ENCODE peak calls at places on chromosomes 13 and 19, in eight cellular contexts. N is hepatocyte, P is cardiac muscle cell, M is IMR-90, W is body of pancreas, E is right lobe of liver, V is K562, Y is A549. B is an unnamed sample.

GRCh38 chr19:6761053-6761676 is 6.1 kb downstream of the SH2D3A start:
- DNase-seq in N (no peak), P (no peak), M (no peak), W (no peak), E (no peak), V (peak; percentile 80), Y (peak; percentile 45), B (no peak)

GRCh38 chr19:6577410-6578125 is 13.4 kb downstream of the CD70 start:
- DNase-seq in N (no peak), P (no peak), M (no peak), W (no peak), E (no peak), V (peak; percentile 44), Y (no peak), B (peak; percentile 51)

GRCh38 chr19:37243206-37243632 is 25.2 kb downstream of the ZNF383 start:
- DNase-seq in N (no peak), P (no peak), M (no peak), W (no peak), E (no peak), V (no peak), Y (no peak), B (no peak)

GRCh38 chr19:52943884-52944643 is 18.6 kb downstream of the ZNF816 start:
- DNase-seq in N (no peak), P (no peak), M (no peak), W (no peak), E (no peak), V (no peak), Y (no peak), B (no peak)

GRCh38 chr13:65613004-65613403 is 1617.1 kb downstream of the PCDH9 start:
- DNase-seq in N (no peak), P (no peak), M (no peak), W (no peak), E (no peak), V (peak; percentile 4), Y (no peak), B (no peak)

GRCh38 chr19:4694211-4694987 is 24.3 kb upstream of the MYDGF start:
- DNase-seq in N (no peak), P (no peak), M (peak; percentile 94), W (peak; percentile 80), E (peak; percentile 97), V (peak; percentile 54), Y (peak; percentile 93), B (peak; percentile 57)

GRCh38 chr13:90414691-90415596 is 932.5 kb upstream of the MIR17HG start:
- DNase-seq in N (no peak), P (no peak), M (peak; percentile 81), W (no peak), E (no peak), V (no peak), Y (peak; percentile 18), B (no peak)

GRCh38 chr19:29881386-29881785 is 60.7 kb upstream of the URI1 start:
- DNase-seq in N (no peak), P (no peak), M (peak; percentile 18), W (no peak), E (no peak), V (no peak), Y (no peak), B (no peak)

GRCh38 chr13:104984296-104984818 is 1551.1 kb downstream of the EFNB2 start:
- DNase-seq in N (peak; percentile 49), P (peak; percentile 72), M (peak; percentile 12), W (no peak), E (no peak), V (no peak), Y (no peak), B (peak; percentile 13)

GRCh38 chr13:102317593-102317992 is 84.3 kb downstream of the FGF14 start:
- DNase-seq in N (peak; percentile 6), P (peak; percentile 34), M (peak; percentile 8), W (peak; percentile 45), E (peak; percentile 87), V (no peak), Y (no peak), B (peak; percentile 43)

GRCh38 chr13:111614009-111614408 is 293.6 kb downstream of the TEX29 start:
- DNase-seq in N (no peak), P (no peak), M (no peak), W (peak; percentile 13), E (peak; percentile 57), V (no peak), Y (no peak), B (no peak)

GRCh38 chr19:51549533-51550324 is 18.3 kb upstream of the SIGLEC6 start:
- DNase-seq in N (no peak), P (no peak), M (no peak), W (no peak), E (no peak), V (peak; percentile 63), Y (no peak), B (no peak)

GRCh38 chr19:35403116-35403760 is 32.4 kb downstream of the GPR42 start:
- DNase-seq in N (no peak), P (peak; percentile 17), M (no peak), W (no peak), E (no peak), V (no peak), Y (no peak), B (no peak)

GRCh38 chr13:83221813-83222241 is 660.4 kb downstream of the SLITRK1 start:
- DNase-seq in N (no peak), P (no peak), M (peak; percentile 86), W (no peak), E (no peak), V (no peak), Y (no peak), B (no peak)

GRCh38 chr13:45340422-45341033 is 455 bp downstream of the TPT1 start:
- DNase-seq in N (peak; percentile 95), P (peak; percentile 92), M (peak; percentile 91), W (peak; percentile 92), E (peak; percentile 95), V (peak; percentile 70), Y (peak; percentile 47), B (peak; percentile 92)

GRCh38 chr13:73355134-73355533 is 296.3 kb downstream of the KLF5 start:
- DNase-seq in N (no peak), P (no peak), M (no peak), W (no peak), E (no peak), V (no peak), Y (no peak), B (no peak)

GRCh38 chr19:58085348-58085875 is 12.6 kb downstream of the ZSCAN18 start:
- DNase-seq in N (no peak), P (no peak), M (no peak), W (no peak), E (no peak), V (no peak), Y (no peak), B (no peak)

DNA sequence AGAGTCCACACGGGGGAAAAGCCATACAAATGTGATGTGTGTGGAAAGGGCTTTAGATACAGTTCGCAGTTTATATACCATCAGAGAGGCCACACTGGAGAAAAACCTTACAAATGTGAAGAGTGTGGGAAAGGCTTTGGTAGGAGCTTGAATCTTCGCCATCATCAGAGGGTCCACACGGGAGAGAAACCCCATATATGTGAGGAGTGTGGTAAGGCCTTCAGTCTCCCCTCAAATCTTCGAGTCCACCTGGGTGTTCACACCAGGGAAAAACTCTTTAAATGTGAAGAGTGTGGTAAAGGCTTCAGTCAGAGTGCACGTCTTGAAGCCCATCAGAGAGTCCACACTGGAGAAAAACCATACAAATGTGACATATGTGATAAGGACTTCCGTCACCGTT is 23.3 kb upstream of the ZNF233 start:
- DNase-seq in N (no peak), P (no peak), M (no peak), W (no peak), E (no peak), V (no peak), Y (no peak), B (no peak)
- H3K4me3 ChIP-seq in N (no peak overlapping the region), P (no peak overlapping the region), M (no peak overlapping the region), W (no peak overlapping the region), E (no peak overlapping the region), V (no peak overlapping the region), Y (no peak overlapping the region), B (no peak overlapping the region)

GRCh38 chr19:1217366-1217765 is 11.8 kb downstream of the STK11 start:
- DNase-seq in N (no peak), P (no peak), M (no peak), W (no peak), E (no peak), V (no peak), Y (no peak), B (no peak)
- H3K4me1 ChIP-seq in N (peaks cover 12% of the 10 kb centered on the region), P (peaks cover 35% of the 10 kb centered on the region), M (peaks cover 18% of the 10 kb centered on the region), W (peaks cover 62% of the 10 kb centered on the region), E (peaks cover 2% of the 10 kb centered on the region), V (peaks cover 81% of the 10 kb centered on the region), Y (peaks cover 29% of the 10 kb centered on the region), B (peaks cover 26% of the 10 kb centered on the region)

GRCh38 chr13:85993567-85993966 is 194.3 kb upstream of the SLITRK6 start:
- DNase-seq in N (no peak), P (no peak), M (no peak), W (no peak), E (no peak), V (no peak), Y (no peak), B (no peak)

GRCh38 chr13:85990397-85990796 is 191.2 kb upstream of the SLITRK6 start:
- DNase-seq in N (no peak), P (no peak), M (no peak), W (no peak), E (no peak), V (no peak), Y (no peak), B (no peak)

GRCh38 chr13:86000546-86000945 is 201.3 kb upstream of the SLITRK6 start:
- DNase-seq in N (no peak), P (no peak), M (no peak), W (no peak), E (no peak), V (no peak), Y (no peak), B (no peak)

GRCh38 chr13:85997587-85997986 is 198.4 kb upstream of the SLITRK6 start:
- DNase-seq in N (no peak), P (no peak), M (no peak), W (no peak), E (no peak), V (no peak), Y (no peak), B (no peak)

GRCh38 chr13:85995788-85996418 is 196.7 kb upstream of the SLITRK6 start:
- DNase-seq in N (no peak), P (no peak), M (no peak), W (no peak), E (no peak), V (no peak), Y (no peak), B (no peak)
- TF ChIP-seq CTCF in N (no peak), P (no peak), M (no peak), W (no peak), E (no peak), V (no peak), Y (no peak), B (no peak)

DNA sequence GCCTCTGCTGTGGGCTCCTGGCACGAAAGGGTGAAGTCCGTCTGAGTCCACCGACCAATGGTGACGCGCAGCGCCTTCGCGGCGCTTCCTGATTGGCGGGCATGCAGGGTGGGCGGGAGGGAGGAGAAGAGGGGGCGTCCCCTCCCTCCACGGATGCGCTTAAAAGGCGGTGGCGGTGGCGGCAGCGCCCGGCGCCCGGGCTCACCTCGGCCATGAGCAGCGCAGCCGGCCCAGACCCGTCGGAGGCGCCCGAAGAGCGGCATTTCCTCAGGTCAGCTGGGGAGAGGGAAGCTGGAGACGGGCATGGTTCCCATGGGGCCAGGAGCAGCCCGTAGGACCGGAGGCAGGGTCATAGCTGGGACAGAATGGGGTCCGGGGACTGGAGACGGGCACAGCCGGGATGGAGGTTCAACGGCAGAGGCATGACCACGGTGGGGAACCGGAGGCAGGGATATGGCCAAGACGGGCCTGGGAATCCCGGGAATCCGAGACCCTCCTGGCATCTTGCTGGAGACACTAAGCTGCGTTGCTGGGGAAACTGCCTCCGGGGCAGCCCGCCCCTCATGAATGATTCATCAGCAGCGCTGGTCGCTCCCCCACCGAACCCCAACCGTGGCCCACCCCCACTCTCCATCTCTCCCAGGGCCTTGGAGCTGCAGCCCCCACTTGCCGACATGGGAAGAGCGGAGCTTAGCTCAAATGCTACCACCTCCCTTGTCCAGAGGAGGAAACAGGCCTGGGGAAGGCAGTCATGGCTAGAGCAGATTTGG is at the start of gene YJEFN3:
- DNase-seq in N (no peak), P (no peak), M (peak; percentile 19), W (no peak), E (no peak), V (no peak), Y (no peak), B (no peak)
- H3K4me3 ChIP-seq in N (no peak within 1 kb of the TSS), P (no peak within 1 kb of the TSS), M (no peak within 1 kb of the TSS), W (no peak within 1 kb of the TSS), E (no peak within 1 kb of the TSS), V (no peak within 1 kb of the TSS), Y (no peak within 1 kb of the TSS), B (no peak within 1 kb of the TSS)